ENCODE peak calls at places on chromosomes 3 and 15, in ten cellular contexts. One of them, this sample, is unnamed.

GRCh38 chr15:70241031-70241430 is 143.3 kb upstream of the TLE3 start:
- DNase-seq in AG04450: no peak
- DNase-seq in pancreas: no peak
- DNase-seq in GM12878: no peak
- DNase-seq in cardiac muscle cell: no peak
- DNase-seq in brain microvascular endothelial cell: no peak
- DNase-seq in right cardiac atrium: no peak
- DNase-seq in HepG2: no peak
- DNase-seq in fibroblast of lung: no peak
- DNase-seq in ovary: peak; percentile 12
- DNase-seq in this sample: no peak

GRCh38 chr3:149736180-149737100 is 15.8 kb downstream of the COMMD2 start:
- DNase-seq in AG04450: no peak
- DNase-seq in pancreas: no peak
- DNase-seq in GM12878: no peak
- DNase-seq in cardiac muscle cell: no peak
- DNase-seq in brain microvascular endothelial cell: peak; percentile 19
- DNase-seq in right cardiac atrium: no peak
- DNase-seq in HepG2: peak; percentile 67
- DNase-seq in fibroblast of lung: peak; percentile 83
- DNase-seq in ovary: no peak
- DNase-seq in this sample: peak; percentile 16

GRCh38 chr3:67808906-67809305 is 154.5 kb upstream of the SUCLG2 start:
- DNase-seq in AG04450: no peak
- DNase-seq in pancreas: no peak
- DNase-seq in GM12878: no peak
- DNase-seq in cardiac muscle cell: no peak
- DNase-seq in brain microvascular endothelial cell: no peak
- DNase-seq in right cardiac atrium: no peak
- DNase-seq in HepG2: no peak
- DNase-seq in fibroblast of lung: no peak
- DNase-seq in ovary: no peak
- DNase-seq in this sample: no peak

GRCh38 chr3:101978348-101978747 is 129.0 kb downstream of the NFKBIZ start:
- DNase-seq in AG04450: no peak
- DNase-seq in pancreas: no peak
- DNase-seq in GM12878: no peak
- DNase-seq in cardiac muscle cell: no peak
- DNase-seq in brain microvascular endothelial cell: no peak
- DNase-seq in right cardiac atrium: no peak
- DNase-seq in HepG2: no peak
- DNase-seq in fibroblast of lung: no peak
- DNase-seq in ovary: no peak
- DNase-seq in this sample: no peak

GRCh38 chr3:127030328-127031045 is 47.6 kb downstream of the PLXNA1 start:
- DNase-seq in AG04450: no peak
- DNase-seq in pancreas: no peak
- DNase-seq in GM12878: no peak
- DNase-seq in cardiac muscle cell: no peak
- DNase-seq in brain microvascular endothelial cell: no peak
- DNase-seq in right cardiac atrium: peak; percentile 47
- DNase-seq in HepG2: no peak
- DNase-seq in fibroblast of lung: no peak
- DNase-seq in ovary: no peak
- DNase-seq in this sample: no peak

GRCh38 chr3:76998555-76998954 is 41.3 kb upstream of the ROBO2 start:
- DNase-seq in AG04450: no peak
- DNase-seq in pancreas: no peak
- DNase-seq in GM12878: no peak
- DNase-seq in cardiac muscle cell: no peak
- DNase-seq in brain microvascular endothelial cell: no peak
- DNase-seq in right cardiac atrium: no peak
- DNase-seq in HepG2: no peak
- DNase-seq in fibroblast of lung: no peak
- DNase-seq in ovary: no peak
- DNase-seq in this sample: no peak

GRCh38 chr15:36432162-36432561 is 147.3 kb upstream of the CDIN1 start:
- DNase-seq in AG04450: peak; percentile 26
- DNase-seq in pancreas: no peak
- DNase-seq in GM12878: no peak
- DNase-seq in cardiac muscle cell: no peak
- DNase-seq in brain microvascular endothelial cell: no peak
- DNase-seq in right cardiac atrium: no peak
- DNase-seq in HepG2: no peak
- DNase-seq in fibroblast of lung: peak; percentile 95
- DNase-seq in ovary: no peak
- DNase-seq in this sample: no peak

GRCh38 chr15:99409097-99409473 is 156.7 kb upstream of the MEF2A start:
- DNase-seq in AG04450: no peak
- DNase-seq in pancreas: peak; percentile 19
- DNase-seq in GM12878: no peak
- DNase-seq in cardiac muscle cell: peak; percentile 78
- DNase-seq in brain microvascular endothelial cell: peak; percentile 37
- DNase-seq in right cardiac atrium: peak; percentile 85
- DNase-seq in HepG2: peak; percentile 66
- DNase-seq in fibroblast of lung: peak; percentile 49
- DNase-seq in ovary: no peak
- DNase-seq in this sample: peak; percentile 69

GRCh38 chr3:69322110-69322509 is 63.8 kb downstream of the FRMD4B start:
- DNase-seq in AG04450: no peak
- DNase-seq in pancreas: no peak
- DNase-seq in GM12878: no peak
- DNase-seq in cardiac muscle cell: no peak
- DNase-seq in brain microvascular endothelial cell: no peak
- DNase-seq in right cardiac atrium: no peak
- DNase-seq in HepG2: no peak
- DNase-seq in fibroblast of lung: no peak
- DNase-seq in ovary: no peak
- DNase-seq in this sample: no peak

GRCh38 chr3:69318410-69318809 is 67.5 kb downstream of the FRMD4B start:
- DNase-seq in AG04450: no peak
- DNase-seq in pancreas: no peak
- DNase-seq in GM12878: no peak
- DNase-seq in cardiac muscle cell: no peak
- DNase-seq in brain microvascular endothelial cell: no peak
- DNase-seq in right cardiac atrium: no peak
- DNase-seq in HepG2: no peak
- DNase-seq in fibroblast of lung: no peak
- DNase-seq in ovary: no peak
- DNase-seq in this sample: no peak

GRCh38 chr3:69321301-69321986 is 64.4 kb downstream of the FRMD4B start:
- DNase-seq in AG04450: no peak
- DNase-seq in pancreas: no peak
- DNase-seq in GM12878: no peak
- DNase-seq in cardiac muscle cell: no peak
- DNase-seq in brain microvascular endothelial cell: no peak
- DNase-seq in right cardiac atrium: no peak
- DNase-seq in HepG2: no peak
- DNase-seq in fibroblast of lung: no peak
- DNase-seq in ovary: no peak
- DNase-seq in this sample: no peak

GRCh38 chr3:69319652-69320051 is 66.2 kb downstream of the FRMD4B start:
- DNase-seq in AG04450: no peak
- DNase-seq in pancreas: no peak
- DNase-seq in GM12878: peak; percentile 64
- DNase-seq in cardiac muscle cell: no peak
- DNase-seq in brain microvascular endothelial cell: no peak
- DNase-seq in right cardiac atrium: no peak
- DNase-seq in HepG2: no peak
- DNase-seq in fibroblast of lung: no peak
- DNase-seq in ovary: no peak
- DNase-seq in this sample: no peak

GRCh38 chr3:69320867-69321266 is 65.0 kb downstream of the FRMD4B start:
- DNase-seq in AG04450: no peak
- DNase-seq in pancreas: no peak
- DNase-seq in GM12878: peak; percentile 66
- DNase-seq in cardiac muscle cell: no peak
- DNase-seq in brain microvascular endothelial cell: no peak
- DNase-seq in right cardiac atrium: peak; percentile 64
- DNase-seq in HepG2: no peak
- DNase-seq in fibroblast of lung: no peak
- DNase-seq in ovary: peak; percentile 24
- DNase-seq in this sample: no peak
- H3K27ac ChIP-seq in AG04450: no peak overlapping the region
- H3K27ac ChIP-seq in pancreas: no peak overlapping the region
- H3K27ac ChIP-seq in GM12878: peak overlapping the region; percentile 20
- H3K27ac ChIP-seq in cardiac muscle cell: no peak overlapping the region
- H3K27ac ChIP-seq in brain microvascular endothelial cell: no peak overlapping the region
- H3K27ac ChIP-seq in right cardiac atrium: peak overlapping the region; percentile 43
- H3K27ac ChIP-seq in HepG2: no peak overlapping the region
- H3K27ac ChIP-seq in fibroblast of lung: no peak overlapping the region
- H3K27ac ChIP-seq in ovary: no peak overlapping the region
- H3K27ac ChIP-seq in this sample: no peak overlapping the region

GRCh38 chr15:90570643-90571042 is 40.9 kb downstream of the CRTC3 start:
- DNase-seq in AG04450: no peak
- DNase-seq in pancreas: no peak
- DNase-seq in GM12878: no peak
- DNase-seq in cardiac muscle cell: no peak
- DNase-seq in brain microvascular endothelial cell: no peak
- DNase-seq in right cardiac atrium: no peak
- DNase-seq in HepG2: no peak
- DNase-seq in fibroblast of lung: no peak
- DNase-seq in ovary: no peak
- DNase-seq in this sample: no peak

GRCh38 chr15:90576711-90577389 is 47.1 kb downstream of the CRTC3 start:
- DNase-seq in AG04450: no peak
- DNase-seq in pancreas: no peak
- DNase-seq in GM12878: no peak
- DNase-seq in cardiac muscle cell: no peak
- DNase-seq in brain microvascular endothelial cell: no peak
- DNase-seq in right cardiac atrium: no peak
- DNase-seq in HepG2: no peak
- DNase-seq in fibroblast of lung: no peak
- DNase-seq in ovary: no peak
- DNase-seq in this sample: no peak

GRCh38 chr15:90572893-90573292 is 43.2 kb downstream of the CRTC3 start:
- DNase-seq in AG04450: no peak
- DNase-seq in pancreas: no peak
- DNase-seq in GM12878: no peak
- DNase-seq in cardiac muscle cell: no peak
- DNase-seq in brain microvascular endothelial cell: no peak
- DNase-seq in right cardiac atrium: no peak
- DNase-seq in HepG2: no peak
- DNase-seq in fibroblast of lung: no peak
- DNase-seq in ovary: no peak
- DNase-seq in this sample: no peak

GRCh38 chr15:90565866-90566265 is 36.1 kb downstream of the CRTC3 start:
- DNase-seq in AG04450: no peak
- DNase-seq in pancreas: no peak
- DNase-seq in GM12878: no peak
- DNase-seq in cardiac muscle cell: no peak
- DNase-seq in brain microvascular endothelial cell: no peak
- DNase-seq in right cardiac atrium: no peak
- DNase-seq in HepG2: no peak
- DNase-seq in fibroblast of lung: no peak
- DNase-seq in ovary: no peak
- DNase-seq in this sample: no peak

DNA sequence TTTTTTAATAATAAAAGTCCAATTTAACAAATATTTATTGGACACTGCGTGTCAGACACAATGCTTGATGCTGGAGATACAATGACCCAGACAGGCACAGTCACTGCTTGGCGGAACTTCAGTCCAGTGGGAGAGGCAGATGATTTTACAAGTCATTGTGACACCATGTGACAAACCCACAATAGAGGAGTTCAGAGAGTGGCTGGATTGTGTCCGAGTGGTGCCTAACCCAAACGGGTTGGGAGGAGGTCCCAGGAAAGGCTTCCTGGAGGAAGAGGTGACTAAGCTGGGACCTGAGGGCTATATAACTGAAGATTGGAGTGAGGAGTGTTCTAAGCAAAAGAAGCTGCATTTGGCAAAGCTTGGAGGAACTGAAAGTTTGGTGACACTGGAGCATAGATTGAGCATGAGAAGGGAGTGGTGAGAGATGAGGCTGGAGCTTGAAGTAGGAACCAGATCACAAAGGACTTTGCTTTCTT is 41.4 kb downstream of the CRTC3 start:
- DNase-seq in AG04450: no peak
- DNase-seq in pancreas: no peak
- DNase-seq in GM12878: no peak
- DNase-seq in cardiac muscle cell: no peak
- DNase-seq in brain microvascular endothelial cell: peak; percentile 29
- DNase-seq in right cardiac atrium: peak; percentile 65
- DNase-seq in HepG2: no peak
- DNase-seq in fibroblast of lung: peak; percentile 21
- DNase-seq in ovary: no peak
- DNase-seq in this sample: peak; percentile 30
- H3K4me3 ChIP-seq in AG04450: no peak overlapping the region
- H3K4me3 ChIP-seq in pancreas: no peak overlapping the region
- H3K4me3 ChIP-seq in GM12878: peak overlapping the region; percentile 3
- H3K4me3 ChIP-seq in cardiac muscle cell: no peak overlapping the region
- H3K4me3 ChIP-seq in brain microvascular endothelial cell: no peak overlapping the region
- H3K4me3 ChIP-seq in right cardiac atrium: no peak overlapping the region
- H3K4me3 ChIP-seq in HepG2: no peak overlapping the region
- H3K4me3 ChIP-seq in fibroblast of lung: no peak overlapping the region
- H3K4me3 ChIP-seq in ovary: no peak overlapping the region
- H3K4me3 ChIP-seq in this sample: no peak overlapping the region

GRCh38 chr3:182414586-182414985 is 378.7 kb upstream of the ATP11B start:
- DNase-seq in AG04450: no peak
- DNase-seq in pancreas: no peak
- DNase-seq in GM12878: no peak
- DNase-seq in cardiac muscle cell: no peak
- DNase-seq in brain microvascular endothelial cell: no peak
- DNase-seq in right cardiac atrium: no peak
- DNase-seq in HepG2: no peak
- DNase-seq in fibroblast of lung: no peak
- DNase-seq in ovary: no peak
- DNase-seq in this sample: no peak

GRCh38 chr3:182412066-182412465 is 381.2 kb upstream of the ATP11B start:
- DNase-seq in AG04450: no peak
- DNase-seq in pancreas: no peak
- DNase-seq in GM12878: no peak
- DNase-seq in cardiac muscle cell: no peak
- DNase-seq in brain microvascular endothelial cell: no peak
- DNase-seq in right cardiac atrium: no peak
- DNase-seq in HepG2: no peak
- DNase-seq in fibroblast of lung: peak; percentile 7
- DNase-seq in ovary: no peak
- DNase-seq in this sample: no peak

GRCh38 chr3:182410051-182410450 is 383.3 kb upstream of the ATP11B start:
- DNase-seq in AG04450: no peak
- DNase-seq in pancreas: no peak
- DNase-seq in GM12878: no peak
- DNase-seq in cardiac muscle cell: no peak
- DNase-seq in brain microvascular endothelial cell: no peak
- DNase-seq in right cardiac atrium: no peak
- DNase-seq in HepG2: no peak
- DNase-seq in fibroblast of lung: no peak
- DNase-seq in ovary: no peak
- DNase-seq in this sample: no peak

GRCh38 chr3:182413061-182413460 is 380.2 kb upstream of the ATP11B start:
- DNase-seq in AG04450: no peak
- DNase-seq in pancreas: no peak
- DNase-seq in GM12878: no peak
- DNase-seq in cardiac muscle cell: no peak
- DNase-seq in brain microvascular endothelial cell: no peak
- DNase-seq in right cardiac atrium: no peak
- DNase-seq in HepG2: no peak
- DNase-seq in fibroblast of lung: no peak
- DNase-seq in ovary: no peak
- DNase-seq in this sample: no peak

DNA sequence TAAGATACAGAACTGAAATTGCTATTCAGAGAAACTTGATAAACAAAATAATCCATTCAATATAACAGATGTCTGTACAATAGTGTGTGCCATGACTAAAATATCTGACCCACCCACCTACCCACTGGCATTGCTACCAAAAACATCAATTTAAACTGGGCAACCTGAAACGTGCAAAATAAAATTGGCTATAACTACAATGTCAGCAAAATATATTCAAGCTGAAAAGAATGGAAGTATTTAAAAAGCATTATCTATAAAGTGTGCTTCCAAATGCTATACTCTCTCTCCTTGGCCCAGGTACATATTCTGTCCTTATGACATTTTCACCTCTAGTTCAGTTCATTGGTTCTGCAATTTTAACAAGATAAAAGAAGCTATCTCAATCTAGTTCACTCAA is 379.6 kb upstream of the ATP11B start:
- DNase-seq in AG04450: no peak
- DNase-seq in pancreas: no peak
- DNase-seq in GM12878: no peak
- DNase-seq in cardiac muscle cell: no peak
- DNase-seq in brain microvascular endothelial cell: no peak
- DNase-seq in right cardiac atrium: no peak
- DNase-seq in HepG2: no peak
- DNase-seq in fibroblast of lung: no peak
- DNase-seq in ovary: no peak
- DNase-seq in this sample: no peak
- H3K27ac ChIP-seq in AG04450: no peak overlapping the region
- H3K27ac ChIP-seq in pancreas: no peak overlapping the region
- H3K27ac ChIP-seq in GM12878: no peak overlapping the region
- H3K27ac ChIP-seq in cardiac muscle cell: no peak overlapping the region
- H3K27ac ChIP-seq in brain microvascular endothelial cell: no peak overlapping the region
- H3K27ac ChIP-seq in right cardiac atrium: no peak overlapping the region
- H3K27ac ChIP-seq in HepG2: no peak overlapping the region
- H3K27ac ChIP-seq in fibroblast of lung: no peak overlapping the region
- H3K27ac ChIP-seq in ovary: no peak overlapping the region
- H3K27ac ChIP-seq in this sample: no peak overlapping the region

GRCh38 chr3:43994594-43995077 is 247.1 kb upstream of the TOPAZ1 start:
- DNase-seq in AG04450: no peak
- DNase-seq in pancreas: no peak
- DNase-seq in GM12878: no peak
- DNase-seq in cardiac muscle cell: no peak
- DNase-seq in brain microvascular endothelial cell: no peak
- DNase-seq in right cardiac atrium: no peak
- DNase-seq in HepG2: no peak
- DNase-seq in fibroblast of lung: no peak
- DNase-seq in ovary: no peak
- DNase-seq in this sample: no peak
- H3K4me3 ChIP-seq in AG04450: peak overlapping the region; percentile 32
- H3K4me3 ChIP-seq in pancreas: no peak overlapping the region
- H3K4me3 ChIP-seq in GM12878: peak overlapping the region; percentile 83
- H3K4me3 ChIP-seq in cardiac muscle cell: peak overlapping the region; percentile 41
- H3K4me3 ChIP-seq in brain microvascular endothelial cell: peak overlapping the region; percentile 67
- H3K4me3 ChIP-seq in right cardiac atrium: no peak overlapping the region
- H3K4me3 ChIP-seq in HepG2: no peak overlapping the region
- H3K4me3 ChIP-seq in fibroblast of lung: peak overlapping the region; percentile 38
- H3K4me3 ChIP-seq in ovary: no peak overlapping the region
- H3K4me3 ChIP-seq in this sample: no peak overlapping the region

This sample was measured in prostate gland.